ENCODE peak calls at places on chromosomes 1 and 21, in eight cellular contexts. O, U, L, J, V, H, K and S are unnamed samples.

GRCh38 chr1:169601096-169601881 is 15.0 kb upstream of the F5 start:
- DNase-seq in O (no peak), U (no peak), L (no peak), J (no peak), V (no peak), H (no peak), K (peak; percentile 74), S (no peak)

GRCh38 chr1:1421907-1422464 is 910 bp upstream of the ANKRD65 start:
- DNase-seq in O (no peak), U (no peak), L (no peak), J (peak; percentile 50), V (no peak), H (no peak), K (no peak), S (no peak)

GRCh38 chr1:158146739-158147138 is 34.0 kb upstream of the CD1D start:
- DNase-seq in O (no peak), U (no peak), L (no peak), J (no peak), V (no peak), H (no peak), K (no peak), S (no peak)

GRCh38 chr1:52420713-52421112 is 16.3 kb downstream of the PRPF38A start:
- DNase-seq in O (no peak), U (no peak), L (no peak), J (no peak), V (no peak), H (no peak), K (no peak), S (no peak)

GRCh38 chr21:46054447-46054846 is 43.5 kb upstream of the COL6A2 start:
- DNase-seq in O (no peak), U (no peak), L (no peak), J (peak; percentile 72), V (no peak), H (peak; percentile 86), K (no peak), S (no peak)

GRCh38 chr21:45531393-45532215 is 10.6 kb downstream of the SLC19A1 start:
- DNase-seq in O (no peak), U (no peak), L (no peak), J (peak; percentile 77), V (peak; percentile 58), H (peak; percentile 36), K (no peak), S (peak; percentile 12)

GRCh38 chr1:20233394-20233793 is 47.1 kb upstream of the PLA2G2C start:
- DNase-seq in O (no peak), U (no peak), L (no peak), J (no peak), V (no peak), H (no peak), K (peak; percentile 70), S (no peak)

GRCh38 chr1:169511339-169512028 is 25.7 kb upstream of the SLC19A2 start:
- DNase-seq in O (peak; percentile 8), U (no peak), L (no peak), J (no peak), V (peak; percentile 67), H (no peak), K (peak; percentile 93), S (no peak)

GRCh38 chr21:38434913-38435533 is 63.3 kb downstream of the ERG start:
- DNase-seq in O (no peak), U (no peak), L (no peak), J (no peak), V (peak; percentile 73), H (no peak), K (peak; percentile 25), S (no peak)

GRCh38 chr1:214111796-214112195 is 124.0 kb downstream of the PROX1 start:
- DNase-seq in O (no peak), U (no peak), L (no peak), J (peak; percentile 43), V (no peak), H (no peak), K (no peak), S (no peak)

GRCh38 chr1:85313888-85314696 is 37.7 kb upstream of the BCL10 start:
- DNase-seq in O (peak; percentile 51), U (no peak), L (no peak), J (no peak), V (peak; percentile 75), H (no peak), K (peak; percentile 96), S (no peak)

GRCh38 chr1:208258277-208258676 is 14.1 kb upstream of the PLXNA2 start:
- DNase-seq in O (no peak), U (no peak), L (no peak), J (no peak), V (no peak), H (no peak), K (no peak), S (no peak)

GRCh38 chr1:17080881-17081280 is 27.0 kb upstream of the SDHB start:
- DNase-seq in O (no peak), U (peak; percentile 92), L (no peak), J (no peak), V (no peak), H (no peak), K (no peak), S (no peak)

GRCh38 chr1:17079140-17079868 is 25.5 kb upstream of the SDHB start:
- DNase-seq in O (no peak), U (no peak), L (no peak), J (no peak), V (no peak), H (no peak), K (no peak), S (no peak)

GRCh38 chr1:17071794-17072193 is 18.0 kb upstream of the SDHB start:
- DNase-seq in O (no peak), U (no peak), L (no peak), J (no peak), V (no peak), H (no peak), K (no peak), S (no peak)

GRCh38 chr1:17080085-17080759 is 26.4 kb upstream of the SDHB start:
- DNase-seq in O (no peak), U (no peak), L (no peak), J (no peak), V (no peak), H (no peak), K (no peak), S (no peak)

DNA sequence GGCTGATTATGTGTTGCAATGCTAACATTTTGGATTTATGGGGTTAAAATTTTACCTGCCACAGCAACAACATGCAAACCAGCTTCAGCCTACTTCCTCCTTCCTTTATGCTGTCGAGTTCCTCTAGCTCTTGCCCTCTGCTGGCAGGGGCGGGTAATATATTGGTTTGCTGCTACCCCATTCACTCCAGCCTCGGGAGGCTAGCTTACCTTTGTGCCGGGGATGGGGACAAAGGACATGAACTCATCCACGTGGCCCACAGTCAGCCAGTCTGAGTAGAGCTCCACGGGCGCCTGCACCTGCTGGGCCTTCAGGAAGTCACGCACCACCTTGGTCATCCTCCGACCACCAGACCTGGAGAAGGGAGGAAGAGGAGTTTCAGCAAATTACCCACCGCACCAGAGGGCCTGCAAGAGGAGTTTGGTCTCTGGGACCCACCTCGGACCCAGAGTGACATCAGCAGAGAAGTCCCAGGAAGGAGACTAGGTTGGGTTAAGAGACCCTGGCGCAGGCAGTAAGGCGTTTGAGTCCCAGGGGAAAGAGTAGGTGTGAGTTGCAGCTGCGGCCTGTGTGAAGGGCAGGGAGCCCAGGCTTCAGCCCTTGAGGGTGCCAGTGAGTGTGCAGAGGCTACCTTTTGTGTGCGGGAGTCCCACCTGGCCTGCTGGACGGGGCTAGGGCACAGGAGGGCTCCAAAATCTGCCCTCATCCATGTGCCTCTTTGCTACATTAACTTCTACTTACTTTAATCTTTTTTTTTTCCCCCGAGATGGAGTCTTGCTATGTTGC is 21.8 kb upstream of the SDHB start:
- DNase-seq in O (no peak), U (no peak), L (peak; percentile 51), J (no peak), V (no peak), H (no peak), K (peak; percentile 72), S (no peak)
- TF ChIP-seq CTCF in O (no peak), U (no peak), L (peak; percentile 25), J (no peak), V (no peak), H (no peak), K (peak; percentile 76), S (peak; percentile 24)

DNA sequence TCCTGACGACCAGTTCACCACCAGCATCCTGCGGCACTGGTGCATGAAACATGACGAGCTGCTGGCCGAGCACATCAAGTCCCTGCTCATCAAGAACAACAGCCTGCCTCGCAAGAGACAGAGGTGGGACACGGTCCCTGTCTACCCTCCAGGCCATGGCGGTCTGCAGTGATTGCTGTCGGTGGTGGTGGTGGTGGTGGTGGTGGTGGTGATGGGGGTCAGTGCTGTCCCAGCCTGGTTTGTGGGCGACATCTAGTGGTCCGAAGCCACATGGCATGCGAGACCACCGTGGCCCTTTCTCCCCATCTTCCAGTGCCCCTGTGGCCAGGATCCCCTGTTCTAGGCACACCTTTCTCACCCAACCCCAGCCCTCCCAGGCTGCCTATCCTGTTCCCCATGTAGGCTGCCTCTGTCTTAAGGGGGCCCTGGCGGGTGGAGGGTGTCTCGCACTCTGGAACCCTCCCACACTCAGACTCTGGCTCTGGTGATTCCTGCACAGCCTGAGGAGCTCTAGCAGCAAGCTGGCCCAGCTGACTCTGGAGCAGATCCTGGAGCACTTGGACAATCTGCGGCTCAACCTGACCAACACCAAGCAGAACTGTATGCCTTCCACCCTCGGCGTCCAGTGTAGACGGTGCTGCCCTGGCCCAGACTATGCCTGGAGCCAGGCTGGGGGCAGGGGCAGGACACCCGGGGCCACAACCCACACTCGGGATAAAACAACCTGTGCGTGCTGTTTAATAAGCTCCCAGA is 3.2 kb upstream of the SLC27A3 start:
- DNase-seq in O (no peak), U (no peak), L (no peak), J (no peak), V (no peak), H (peak; percentile 71), K (no peak), S (peak; percentile 78)
- H3K4me1 ChIP-seq in O (peaks cover 51% of the 10 kb centered on the region), U (peaks cover 28% of the 10 kb centered on the region), L (peaks cover 7% of the 10 kb centered on the region), J (peaks cover 86% of the 10 kb centered on the region), V (peaks cover 31% of the 10 kb centered on the region), H (peaks cover 6% of the 10 kb centered on the region), K (peaks cover 11% of the 10 kb centered on the region), S (peaks cover 6% of the 10 kb centered on the region)

GRCh38 chr1:186310307-186310706 is 64.7 kb downstream of the TPR start:
- DNase-seq in O (no peak), U (no peak), L (no peak), J (no peak), V (no peak), H (no peak), K (no peak), S (no peak)
- H3K4me3 ChIP-seq in O (no peak overlapping the region), U (no peak overlapping the region), L (no peak overlapping the region), J (no peak overlapping the region), V (no peak overlapping the region), H (no peak overlapping the region), K (no peak overlapping the region), S (no peak overlapping the region)

DNA sequence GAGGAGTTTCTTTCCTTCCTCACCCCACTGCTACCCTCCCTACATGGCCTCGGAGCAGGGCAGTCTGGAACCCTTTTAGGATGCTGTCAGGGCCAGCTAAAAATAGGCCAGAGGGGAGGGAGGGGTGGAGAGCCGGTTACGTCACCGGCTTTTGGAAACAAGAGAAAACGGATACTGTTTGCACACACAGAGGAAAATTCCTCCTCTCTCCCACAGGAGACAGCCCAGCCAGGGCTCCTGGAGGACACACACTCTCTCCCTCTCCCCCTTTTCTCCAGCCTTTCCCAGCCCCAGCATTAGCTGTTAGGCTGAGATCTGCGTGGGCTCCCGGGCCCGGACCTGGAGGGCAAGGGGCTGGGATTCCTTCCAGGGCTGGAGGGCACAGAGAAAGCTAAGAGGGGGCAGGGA is 20.0 kb upstream of the ALDH4A1 start:
- DNase-seq in O (peak; percentile 90), U (peak; percentile 60), L (peak; percentile 50), J (peak; percentile 57), V (peak; percentile 94), H (peak; percentile 90), K (peak; percentile 84), S (no peak)
- TF ChIP-seq CTCF in O (peak; percentile 31), U (no peak), L (no peak), J (no peak), V (peak; percentile 39), H (peak; percentile 61), K (no peak), S (no peak)

GRCh38 chr1:107806902-107807301 is 158.1 kb downstream of the VAV3 start:
- DNase-seq in O (no peak), U (no peak), L (no peak), J (no peak), V (no peak), H (no peak), K (no peak), S (no peak)
- H3K4me1 ChIP-seq in O (no peaks in the 10 kb centered on the region), U (no peaks in the 10 kb centered on the region), L (no peaks in the 10 kb centered on the region), J (peaks cover 15% of the 10 kb centered on the region), V (no peaks in the 10 kb centered on the region), H (no peaks in the 10 kb centered on the region), K (no peaks in the 10 kb centered on the region), S (no peaks in the 10 kb centered on the region)